ENCODE peak calls at places on chromosomes 6 and 20, in four cellular contexts. E, U, X and I are unnamed samples.

GRCh38 chr6:4350571-4351505 is 215.5 kb upstream of the ECI2 start:
- DNase-seq in E (no peak), U (no peak), X (no peak), I (peak)

GRCh38 chr20:57470666-57471495 is 54.1 kb downstream of the CTCFL start:
- DNase-seq in E (no peak), U (no peak), X (no peak), I (no peak)

GRCh38 chr20:62688855-62689460 is 19.7 kb upstream of the NTSR1 start:
- DNase-seq in E (no peak), U (no peak), X (peak), I (peak)

GRCh38 chr20:42197599-42197998 is 579.4 kb upstream of the CHD6 start:
- DNase-seq in E (no peak), U (no peak), X (no peak), I (no peak)

GRCh38 chr6:143732539-143732938 is 54.8 kb downstream of the PHACTR2 start:
- DNase-seq in E (no peak), U (no peak), X (no peak), I (no peak)

GRCh38 chr20:17624070-17624469 is 54.2 kb downstream of the DSTN start:
- DNase-seq in E (no peak), U (no peak), X (no peak), I (no peak)

GRCh38 chr20:63138855-63139341 is 77.0 kb downstream of the YTHDF1 start:
- DNase-seq in E (no peak), U (no peak), X (no peak), I (peak)

GRCh38 chr6:322940-323729 is 30.8 kb downstream of the DUSP22 start:
- DNase-seq in E (no peak), U (no peak), X (no peak), I (no peak)

GRCh38 chr6:11298651-11299420 is 66.4 kb upstream of the NEDD9 start:
- DNase-seq in E (no peak), U (no peak), X (peak), I (no peak)

GRCh38 chr6:129264480-129265045 is 381.6 kb downstream of the LAMA2 start:
- DNase-seq in E (no peak), U (peak), X (no peak), I (no peak)

GRCh38 chr6:7378629-7379218 is 10.8 kb downstream of the CAGE1 start:
- DNase-seq in E (no peak), U (no peak), X (no peak), I (no peak)

GRCh38 chr20:4603724-4604123 is 118.0 kb upstream of the PRND start:
- DNase-seq in E (no peak), U (peak), X (no peak), I (peak)

GRCh38 chr20:3734111-3734843 is 1.8 kb downstream of the HSPA12B start:
- DNase-seq in E (no peak), U (no peak), X (no peak), I (no peak)

GRCh38 chr6:93416575-93417420 is 2.6 kb downstream of the EPHA7 start:
- DNase-seq in E (no peak), U (peak), X (peak), I (peak)

GRCh38 chr6:30500421-30501069 is 11.2 kb downstream of the HLA-E start:
- DNase-seq in E (no peak), U (no peak), X (no peak), I (peak)

GRCh38 chr20:54475334-54476287 is at the start of gene DOK5:
- DNase-seq in E (peak), U (peak), X (no peak), I (no peak)

GRCh38 chr20:6686171-6686570 is 81.3 kb upstream of the BMP2 start:
- DNase-seq in E (no peak), U (no peak), X (no peak), I (no peak)

GRCh38 chr20:59824711-59825562 is 108.5 kb downstream of the SYCP2 start:
- DNase-seq in E (no peak), U (no peak), X (no peak), I (no peak)

GRCh38 chr20:59813948-59814834 is 119.2 kb downstream of the SYCP2 start:
- DNase-seq in E (peak), U (no peak), X (no peak), I (no peak)

GRCh38 chr20:49999329-49999728 is 16.5 kb downstream of the SNAI1 start:
- DNase-seq in E (no peak), U (no peak), X (no peak), I (no peak)

GRCh38 chr20:47008842-47009518 is 114.3 kb downstream of the EYA2 start:
- DNase-seq in E (no peak), U (no peak), X (peak), I (no peak)

GRCh38 chr6:87772597-87773530 is 70.8 kb upstream of the AKIRIN2 start:
- DNase-seq in E (no peak), U (peak), X (peak), I (peak)